ENCODE peak calls at places on chromosome 2, in ten cellular contexts. K is right lobe of liver; V is fibroblast of lung; T is thoracic aorta; H is CD8-positive, alpha-beta T cell; C is left ventricle myocardium inferior; Q is AG04450; M is H1; U is transverse colon; J is right cardiac atrium. S is an unnamed sample.

GRCh38 chr2:179377296-179377695 is 112.7 kb upstream of the SESTD1 start:
- DNase-seq in K (no peak), V (peak), T (no peak), H (no peak), C (no peak), Q (no peak), M (no peak), U (no peak), J (no peak), S (no peak)

GRCh38 chr2:23492941-23493340 is 108.0 kb downstream of the KLHL29 start:
- DNase-seq in K (peak), V (no peak), T (no peak), H (no peak), C (no peak), Q (no peak), M (no peak), U (no peak), J (no peak), S (peak)

GRCh38 chr2:11556101-11556806 is 22.4 kb downstream of the GREB1 start:
- DNase-seq in K (no peak), V (no peak), T (no peak), H (no peak), C (no peak), Q (no peak), M (no peak), U (no peak), J (no peak), S (no peak)

GRCh38 chr2:205323929-205324328 is 358.4 kb upstream of the NRP2 start:
- DNase-seq in K (no peak), V (peak), T (no peak), H (no peak), C (no peak), Q (no peak), M (no peak), U (no peak), J (no peak), S (no peak)

GRCh38 chr2:150144546-150145305 is 342.7 kb downstream of the RND3 start:
- DNase-seq in K (no peak), V (peak), T (no peak), H (no peak), C (no peak), Q (no peak), M (no peak), U (no peak), J (no peak), S (no peak)

GRCh38 chr2:183993052-183993451 is 605.3 kb upstream of the ZNF804A start:
- DNase-seq in K (no peak), V (no peak), T (no peak), H (no peak), C (no peak), Q (no peak), M (no peak), U (no peak), J (no peak), S (no peak)

GRCh38 chr2:9696731-9697130 is 65.9 kb upstream of the YWHAQ start:
- DNase-seq in K (no peak), V (no peak), T (no peak), H (no peak), C (no peak), Q (no peak), M (no peak), U (no peak), J (no peak), S (peak)

GRCh38 chr2:219552382-219553167 is 8.7 kb downstream of the TMEM198 start:
- DNase-seq in K (peak), V (peak), T (peak), H (peak), C (peak), Q (peak), M (no peak), U (peak), J (peak), S (no peak)

GRCh38 chr2:138503087-138503442 is 1.5 kb downstream of the SPOPL start:
- DNase-seq in K (no peak), V (no peak), T (no peak), H (no peak), C (no peak), Q (no peak), M (no peak), U (no peak), J (no peak), S (no peak)

GRCh38 chr2:163008642-163009041 is 170.1 kb upstream of the KCNH7 start:
- DNase-seq in K (no peak), V (no peak), T (no peak), H (no peak), C (no peak), Q (no peak), M (no peak), U (no peak), J (no peak), S (no peak)

DNA sequence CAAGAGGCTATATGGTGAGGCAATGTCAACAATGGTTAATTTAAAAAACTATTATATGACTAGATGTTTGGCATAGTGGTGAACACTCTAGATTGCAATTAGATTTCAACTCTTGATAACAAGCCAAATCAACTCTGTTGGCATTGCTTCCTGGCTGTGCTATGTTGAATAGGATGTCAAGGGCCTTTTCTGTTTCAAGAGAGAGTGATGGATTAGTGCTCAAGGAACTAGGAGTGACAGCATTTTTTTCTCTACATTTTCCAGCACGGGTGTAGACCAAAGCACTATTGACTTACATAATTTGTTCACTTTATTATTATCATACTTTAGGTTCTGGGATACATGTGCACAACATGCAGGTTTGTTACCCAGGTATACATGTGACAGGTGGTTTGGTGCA is 172.5 kb upstream of the KCNH7 start:
- DNase-seq in K (no peak), V (no peak), T (no peak), H (no peak), C (no peak), Q (no peak), M (no peak), U (no peak), J (no peak), S (no peak)
- H3K27ac ChIP-seq in K (no peak), V (no peak), T (no peak), H (no peak), C (no peak), Q (no peak), M (no peak), U (no peak), J (no peak), S (no peak)

GRCh38 chr2:216888907-216889622 is 29.2 kb upstream of the TNP1 start:
- DNase-seq in K (no peak), V (no peak), T (peak), H (no peak), C (no peak), Q (no peak), M (no peak), U (peak), J (no peak), S (no peak)
- H3K27ac ChIP-seq in K (no peak), V (no peak), T (peak), H (no peak), C (peak), Q (no peak), M (no peak), U (no peak), J (peak), S (no peak)

GRCh38 chr2:37590119-37590571 is 81.3 kb downstream of the CDC42EP3 start:
- DNase-seq in K (no peak), V (peak), T (no peak), H (no peak), C (no peak), Q (no peak), M (no peak), U (no peak), J (no peak), S (no peak)
- H3K27ac ChIP-seq in K (no peak), V (peak), T (no peak), H (no peak), C (no peak), Q (no peak), M (no peak), U (peak), J (peak), S (no peak)

DNA sequence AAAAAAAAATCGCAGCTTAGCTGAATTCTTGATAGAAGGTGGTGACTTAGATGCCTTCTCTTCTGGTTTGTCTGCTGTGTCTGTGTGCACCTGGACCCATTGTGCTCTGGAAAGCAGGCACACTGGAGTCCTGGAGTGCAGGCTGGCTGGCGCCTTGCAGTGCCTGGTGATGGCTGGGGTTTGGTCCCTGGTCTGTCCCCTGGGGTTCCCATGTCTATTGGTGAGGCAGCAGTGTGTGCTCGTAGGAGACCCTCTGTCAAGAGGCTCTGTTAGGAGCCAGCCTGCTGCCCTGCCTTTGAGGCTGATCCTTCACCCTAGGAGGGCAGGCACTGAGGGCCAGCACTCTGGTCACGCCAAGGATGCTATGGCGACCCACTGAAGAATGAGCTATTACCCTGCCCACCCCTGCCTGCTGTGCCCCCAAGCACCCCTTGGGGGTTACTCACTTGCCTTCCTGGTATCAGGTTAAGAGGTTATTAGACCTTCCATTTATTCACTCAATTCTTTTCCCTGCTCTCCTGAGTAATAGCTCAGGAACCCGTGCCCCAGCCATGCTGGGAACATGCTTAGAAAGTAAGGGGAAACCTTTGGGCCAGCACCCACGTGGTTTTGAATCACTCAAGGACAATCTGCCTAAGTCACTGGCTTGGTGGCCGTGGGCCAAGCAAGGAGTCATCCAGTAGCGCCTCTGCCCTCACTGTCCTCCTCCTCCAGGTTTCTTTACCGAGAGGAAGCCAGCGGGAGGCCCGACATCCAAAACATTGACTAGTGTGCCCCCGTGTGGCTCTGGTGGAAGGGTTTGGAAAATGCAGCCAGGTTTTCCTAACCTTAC is 284.5 kb downstream of the PRKCE start:
- DNase-seq in K (peak), V (peak), T (peak), H (peak), C (peak), Q (peak), M (no peak), U (peak), J (peak), S (peak)
- H3K27ac ChIP-seq in K (no peak), V (peak), T (no peak), H (no peak), C (peak), Q (peak), M (no peak), U (peak), J (peak), S (peak)

GRCh38 chr2:240572141-240573031 is 4.1 kb downstream of the RNPEPL1 start:
- DNase-seq in K (peak), V (no peak), T (no peak), H (no peak), C (peak), Q (no peak), M (no peak), U (no peak), J (peak), S (no peak)
- H3K27ac ChIP-seq in K (no peak), V (no peak), T (no peak), H (no peak), C (no peak), Q (no peak), M (no peak), U (no peak), J (no peak), S (no peak)

DNA sequence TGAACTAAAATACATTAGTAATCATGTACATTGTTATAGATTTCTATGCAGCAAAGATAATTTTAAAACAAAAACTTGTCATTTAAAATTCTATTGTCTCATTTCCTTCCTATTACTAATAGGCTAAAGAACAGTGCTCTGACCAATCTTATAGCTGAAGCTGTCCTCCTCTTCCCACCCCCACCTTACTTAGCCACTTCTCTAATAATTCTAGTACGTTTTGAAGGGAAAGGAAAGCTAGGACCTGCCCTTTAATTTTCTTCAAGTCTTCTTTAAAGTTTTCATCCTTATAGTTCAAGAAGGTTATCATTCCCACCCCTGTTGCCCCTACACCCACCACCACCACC is 121.6 kb downstream of the RBMS1 start:
- DNase-seq in K (no peak), V (no peak), T (no peak), H (no peak), C (no peak), Q (no peak), M (no peak), U (no peak), J (no peak), S (no peak)
- H3K27ac ChIP-seq in K (no peak), V (peak), T (peak), H (no peak), C (peak), Q (no peak), M (no peak), U (peak), J (peak), S (peak)

GRCh38 chr2:127137225-127137624 is 30.3 kb upstream of the BIN1 start:
- DNase-seq in K (no peak), V (no peak), T (no peak), H (no peak), C (no peak), Q (no peak), M (no peak), U (no peak), J (no peak), S (no peak)
- H3K27ac ChIP-seq in K (no peak), V (no peak), T (no peak), H (no peak), C (no peak), Q (no peak), M (no peak), U (no peak), J (no peak), S (no peak)

DNA sequence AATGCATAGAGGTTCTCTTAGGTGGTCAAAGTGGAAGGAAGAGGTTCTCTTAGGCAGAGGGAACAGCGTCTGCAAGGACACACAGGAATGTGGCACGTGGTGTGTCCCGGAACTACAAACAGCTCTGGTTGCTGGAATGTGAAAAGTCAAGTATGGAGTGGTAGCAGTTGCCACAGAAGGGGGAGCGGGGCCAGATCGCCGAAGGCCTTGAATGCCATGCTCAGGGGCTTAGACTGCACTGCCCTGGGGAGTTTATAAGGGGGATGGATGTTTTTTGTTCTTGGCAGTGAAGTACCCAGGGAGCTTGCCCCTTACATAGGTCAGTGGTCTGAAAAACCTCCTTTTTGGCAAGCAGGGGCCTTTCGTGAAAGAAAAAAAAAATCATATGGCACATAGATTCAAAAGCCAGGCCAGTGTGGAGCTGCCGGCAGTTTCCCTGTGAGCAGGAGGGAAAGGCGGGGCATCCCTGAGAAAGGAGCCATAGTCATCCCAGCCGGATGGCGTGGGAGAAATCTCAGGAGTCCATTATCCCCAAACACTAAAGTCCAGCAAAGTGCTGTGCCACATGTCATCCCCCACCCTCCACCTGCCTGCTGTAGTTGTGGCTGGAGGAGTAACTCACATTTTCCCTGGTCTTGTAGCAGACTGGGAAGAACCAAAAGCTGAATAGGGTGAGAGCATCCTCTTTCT is 45.4 kb downstream of the GORASP2 start:
- DNase-seq in K (no peak), V (no peak), T (no peak), H (no peak), C (no peak), Q (no peak), M (no peak), U (peak), J (no peak), S (no peak)
- H3K27ac ChIP-seq in K (no peak), V (no peak), T (peak), H (no peak), C (no peak), Q (no peak), M (no peak), U (peak), J (no peak), S (peak)

DNA sequence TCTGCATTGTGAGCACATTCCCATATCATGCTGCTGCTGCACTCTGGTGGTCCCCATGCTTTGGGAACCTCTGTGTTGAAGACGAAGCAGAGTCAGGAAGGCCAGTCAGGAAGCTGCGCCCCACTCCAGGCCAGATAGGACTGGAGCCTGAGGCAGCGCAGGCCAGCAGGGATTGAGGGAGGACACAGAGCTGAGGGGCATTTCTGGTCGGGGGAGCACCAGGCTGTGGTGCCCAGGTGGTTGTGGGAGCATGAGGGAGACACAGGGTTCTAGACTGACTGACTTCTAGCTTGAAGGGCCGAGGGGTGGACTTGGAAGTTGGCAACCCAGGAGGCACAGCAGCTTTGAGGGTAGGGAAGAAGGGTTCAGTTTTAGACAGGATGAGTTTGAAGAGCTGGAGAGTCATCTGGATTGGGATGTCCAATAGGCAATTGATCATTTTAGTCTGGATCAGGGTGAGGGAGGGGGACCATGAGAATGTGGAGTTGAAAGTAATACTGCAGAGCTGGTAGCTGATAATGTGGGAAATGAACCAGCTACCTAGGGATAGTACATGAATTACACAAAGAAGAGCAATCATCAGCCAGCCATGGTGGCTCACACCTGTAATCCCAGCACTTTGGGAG is 1.4 kb upstream of the ACTG2 start:
- DNase-seq in K (no peak), V (no peak), T (no peak), H (no peak), C (no peak), Q (no peak), M (no peak), U (no peak), J (no peak), S (no peak)
- H3K27ac ChIP-seq in K (no peak), V (no peak), T (peak), H (no peak), C (no peak), Q (no peak), M (no peak), U (peak), J (no peak), S (no peak)

DNA sequence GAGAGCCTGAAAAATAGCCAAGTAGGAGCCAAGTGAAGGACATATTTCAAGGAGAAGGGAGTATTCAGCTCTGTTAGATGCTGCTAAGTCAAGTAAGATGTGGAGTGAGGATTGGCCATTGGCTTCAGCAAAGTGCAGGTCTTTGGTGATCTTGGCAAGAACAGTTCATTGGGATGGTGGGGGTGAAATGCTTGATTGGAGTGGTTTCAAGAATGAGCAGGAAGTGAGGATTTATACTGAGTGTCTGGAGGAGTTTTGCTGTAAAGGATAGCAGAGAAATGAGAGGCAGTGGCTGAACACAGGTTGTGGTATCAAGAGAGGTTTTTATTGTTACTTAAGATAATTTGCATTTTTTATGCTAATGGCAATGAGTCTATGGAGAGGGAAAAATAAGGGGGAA is 139.7 kb downstream of the PRPF40A start:
- DNase-seq in K (no peak), V (no peak), T (no peak), H (no peak), C (no peak), Q (no peak), M (no peak), U (no peak), J (no peak), S (no peak)
- H3K27ac ChIP-seq in K (no peak), V (no peak), T (no peak), H (no peak), C (no peak), Q (no peak), M (no peak), U (no peak), J (no peak), S (no peak)

S was measured in epithelial cell of prostate.